ENCODE peak calls at places on chromosomes 5 and 9, in six cellular contexts. J is transverse colon, D is GM06990, O is epithelial cell of esophagus, Q is GM12865, U is bronchial epithelial cell. S is an unnamed sample.

GRCh38 chr5:57172466-57172961 is 1.3 kb upstream of the GPBP1 start:
- DNase-seq in Q (peak; percentile 42), U (peak; percentile 55), O (peak; percentile 45), J (no peak), D (no peak), S (no peak)

GRCh38 chr9:35272989-35273388 is 111.2 kb downstream of the UNC13B start:
- DNase-seq in O (peak; percentile 63), Q (peak; percentile 24), J (no peak), U (peak; percentile 84), D (no peak), S (no peak)

GRCh38 chr9:133050142-133050541 is 11.6 kb upstream of the CEL start:
- DNase-seq in D (no peak), U (no peak), Q (no peak), J (no peak), O (no peak), S (no peak)

GRCh38 chr5:91595436-91595835 is 212.3 kb upstream of the ARRDC3 start:
- DNase-seq in D (no peak), U (no peak), J (no peak), Q (no peak), O (no peak), S (no peak)

GRCh38 chr5:72516916-72517315 is 9.7 kb upstream of the ZNF366 start:
- DNase-seq in Q (no peak), J (no peak), D (no peak), O (no peak), U (no peak), S (no peak)

GRCh38 chr5:56620903-56621680 is 194.3 kb upstream of the MAP3K1 start:
- DNase-seq in J (no peak), O (no peak), U (no peak), Q (no peak), D (no peak), S (no peak)

GRCh38 chr5:118006229-118006628 is 982.1 kb downstream of the DTWD2 start:
- DNase-seq in J (no peak), U (no peak), D (no peak), Q (no peak), O (no peak), S (no peak)

GRCh38 chr5:35478856-35479682 is 138.6 kb upstream of the SPEF2 start:
- DNase-seq in D (no peak), J (no peak), O (peak; percentile 50), U (peak; percentile 54), Q (peak; percentile 4), S (no peak)

GRCh38 chr5:161094411-161094810 is 242.4 kb upstream of the ATP10B start:
- DNase-seq in Q (no peak), O (peak; percentile 65), U (peak; percentile 62), D (no peak), J (no peak), S (no peak)

GRCh38 chr9:87500491-87500890 is 2.8 kb downstream of the DAPK1 start:
- DNase-seq in Q (peak; percentile 61), O (no peak), D (no peak), U (no peak), J (no peak), S (no peak)

GRCh38 chr5:73540192-73540591 is 25.2 kb downstream of the ANKRA2 start:
- DNase-seq in D (no peak), U (peak; percentile 97), J (no peak), Q (no peak), O (peak; percentile 97), S (no peak)

GRCh38 chr5:104643320-104643719 is 1080.7 kb upstream of the NUDT12 start:
- DNase-seq in Q (no peak), J (no peak), D (no peak), U (no peak), O (peak; percentile 4), S (no peak)

GRCh38 chr5:173925449-173926071 is 37.4 kb downstream of the CPEB4 start:
- DNase-seq in J (peak; percentile 55), Q (peak; percentile 72), D (no peak), U (peak; percentile 51), O (peak; percentile 70), S (no peak)

GRCh38 chr9:70093944-70094343 is 50.3 kb downstream of the MAMDC2 start:
- DNase-seq in D (no peak), Q (no peak), J (no peak), U (peak; percentile 18), O (no peak), S (no peak)

GRCh38 chr5:74409166-74409706 is 231.3 kb downstream of the ENC1 start:
- DNase-seq in O (no peak), Q (no peak), D (no peak), J (no peak), U (no peak), S (no peak)

GRCh38 chr5:57841671-57842375 is 359.2 kb upstream of the ACTBL2 start:
- DNase-seq in U (peak; percentile 99), O (peak; percentile 100), D (no peak), J (no peak), Q (no peak), S (no peak)

GRCh38 chr5:172147857-172148256 is 40.2 kb downstream of the STK10 start:
- DNase-seq in U (no peak), D (no peak), O (peak; percentile 33), Q (no peak), J (peak; percentile 56), S (no peak)

GRCh38 chr9:87122947-87123685 is 175.8 kb upstream of the GAS1 start:
- DNase-seq in J (no peak), O (peak; percentile 83), U (peak; percentile 82), D (no peak), Q (no peak), S (no peak)

DNA sequence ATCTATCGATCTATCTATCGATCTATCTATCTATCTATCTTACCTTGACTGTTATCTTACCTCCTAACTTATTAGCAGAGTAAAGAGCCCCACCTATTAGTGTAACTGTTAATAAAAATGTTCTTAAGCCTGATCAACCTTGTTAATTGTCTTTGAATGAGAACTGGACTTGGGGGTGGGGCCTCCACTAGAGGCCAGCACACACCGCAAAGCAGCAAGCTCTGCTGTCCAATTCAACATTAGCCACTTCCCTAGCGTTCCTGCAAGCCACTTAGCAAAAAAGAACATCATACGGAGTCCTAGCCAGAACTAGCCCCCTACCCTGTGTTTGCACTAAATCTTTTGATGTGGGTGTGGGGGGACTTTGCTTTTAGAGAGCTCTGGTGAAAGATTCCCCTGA is 515.8 kb downstream of the KDM4C start:
- DNase-seq in Q (no peak), O (peak; percentile 8), D (no peak), J (no peak), U (peak; percentile 17), S (no peak)
- TF ChIP-seq CTCF in Q (no peak), O (peak; percentile 28), D (peak; percentile 34), J (no peak), U (peak; percentile 30), S (peak; percentile 26)

DNA sequence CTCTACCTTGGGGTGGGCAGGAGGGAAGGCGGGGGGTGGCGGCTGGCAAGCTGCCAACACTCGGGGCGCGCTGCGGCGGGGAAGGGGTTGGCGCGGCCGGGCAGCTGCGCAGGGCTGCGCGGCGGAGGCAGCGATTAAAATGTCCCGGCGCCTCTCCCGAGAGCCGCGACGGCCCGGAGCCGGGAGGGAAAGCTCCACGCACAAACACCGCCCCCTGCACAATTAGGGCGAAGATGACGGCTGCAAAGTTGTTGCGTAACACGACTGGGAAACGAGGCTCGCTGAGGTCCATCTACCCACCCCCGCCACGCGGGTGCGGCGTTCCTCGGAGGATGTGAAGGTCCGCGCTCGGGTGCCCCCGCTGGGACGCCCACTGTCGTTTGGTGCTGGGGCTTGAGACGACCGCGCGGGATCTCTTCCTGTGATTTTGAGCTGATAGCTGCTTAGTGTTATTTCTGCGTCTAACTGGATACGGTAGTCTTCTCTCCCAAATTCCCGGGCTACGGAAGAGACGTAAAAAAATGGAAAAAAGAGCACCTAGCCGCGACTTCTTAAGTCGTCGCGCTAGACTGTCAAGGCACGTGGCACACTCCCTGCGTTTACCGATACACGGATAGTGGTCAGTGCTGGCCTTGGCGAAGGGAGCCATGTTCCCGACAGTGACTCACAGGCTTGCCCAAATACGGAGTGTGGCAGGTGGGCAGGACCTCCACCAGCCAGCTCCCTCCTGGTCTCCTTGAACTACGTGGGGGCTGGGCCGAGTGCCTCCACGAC is 958 bp upstream of the NFIL3 start:
- DNase-seq in D (peak; percentile 41), O (peak; percentile 83), Q (peak; percentile 19), U (peak; percentile 61), J (peak; percentile 87), S (no peak)
- TF ChIP-seq CTCF in D (peak; percentile 2), O (no peak), Q (no peak), U (peak; percentile 44), J (no peak), S (no peak)

GRCh38 chr5:121963409-121963808 is 1.6 kb downstream of the SRFBP1 start:
- DNase-seq in J (no peak), U (peak; percentile 20), Q (peak; percentile 14), O (peak; percentile 21), D (no peak), S (no peak)

GRCh38 chr5:121968910-121969607 is 7.3 kb downstream of the SRFBP1 start:
- DNase-seq in Q (no peak), D (no peak), J (no peak), O (peak; percentile 95), U (peak; percentile 99), S (no peak)

GRCh38 chr5:121969660-121970295 is 8.0 kb downstream of the SRFBP1 start:
- DNase-seq in U (peak; percentile 39), J (no peak), D (no peak), Q (no peak), O (peak; percentile 22), S (no peak)

GRCh38 chr5:121962943-121963342 is 1.2 kb downstream of the SRFBP1 start:
- DNase-seq in O (peak; percentile 19), D (no peak), J (no peak), Q (no peak), U (peak; percentile 19), S (no peak)

DNA sequence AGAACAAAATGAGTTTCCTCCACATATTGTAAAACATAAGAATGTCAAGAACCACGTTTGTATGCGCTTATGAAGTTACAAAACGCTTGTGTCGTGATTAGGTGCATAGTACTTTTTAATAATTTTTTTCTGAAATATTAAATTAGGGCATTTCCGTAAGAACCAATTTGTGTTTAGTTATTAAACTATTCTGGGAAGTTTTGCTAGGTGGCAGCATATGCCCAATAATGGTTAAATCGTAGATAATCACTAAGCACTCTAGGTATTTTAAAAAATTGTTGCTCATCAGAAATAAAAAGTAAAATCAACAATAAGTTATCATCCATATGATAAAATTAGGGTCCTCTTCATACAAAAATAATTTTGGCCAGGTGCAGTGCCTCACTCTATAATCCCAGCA is 5.4 kb downstream of the SRFBP1 start:
- DNase-seq in O (peak; percentile 40), Q (no peak), D (no peak), U (peak; percentile 42), J (no peak), S (no peak)
- TF ChIP-seq CTCF in O (peak; percentile 35), Q (no peak), D (no peak), U (peak; percentile 8), J (peak; percentile 17), S (peak; percentile 53)

GRCh38 chr5:11619339-11620028 is 284.8 kb downstream of the CTNND2 start:
- DNase-seq in Q (no peak), D (no peak), O (peak; percentile 6), J (no peak), U (peak; percentile 28), S (no peak)
- TF ChIP-seq CTCF in Q (no peak), D (no peak), O (peak; percentile 17), J (no peak), U (no peak), S (peak; percentile 50)

DNA sequence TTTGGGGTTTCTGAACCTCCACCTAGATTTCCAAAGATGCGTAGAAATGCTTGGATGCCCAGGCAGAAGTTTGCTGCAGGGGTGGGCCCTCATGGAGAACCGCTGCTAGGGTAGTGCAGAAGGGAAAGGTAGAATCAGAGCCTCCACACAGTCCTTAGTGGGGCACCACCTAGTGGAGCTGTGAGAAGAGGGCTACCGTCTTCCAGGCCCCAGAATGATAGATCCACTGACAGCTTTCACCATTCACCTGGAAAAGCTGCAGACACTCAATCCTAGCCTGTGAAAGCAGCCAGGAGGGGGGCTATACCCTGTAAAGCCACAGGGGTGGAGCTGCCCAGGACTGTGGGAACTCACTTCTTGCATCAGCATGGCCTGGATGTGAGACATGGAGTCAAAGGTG is 13.3 kb upstream of the HSDL2 start:
- DNase-seq in U (no peak), Q (peak; percentile 38), J (no peak), O (no peak), D (no peak), S (no peak)
- TF ChIP-seq CTCF in U (peak; percentile 11), Q (peak; percentile 38), J (no peak), O (no peak), D (peak; percentile 40), S (no peak)

S was measured in D721Med.